ENCODE peak calls at places on chromosomes 13 and 19, in five cellular contexts. L is right lobe of liver; S is CD8-positive, alpha-beta T cell; D is transverse colon; G is mucosa of descending colon. A is an unnamed sample.
A peak's percentile ranks its signal among the peaks of the same experiment; 100 is the strongest.

GRCh38 chr13:75907044-75907443 is 270.9 kb downstream of the LMO7 start:
- DNase-seq in L (no peak), S (no peak), D (no peak), G (no peak), A (no peak)

GRCh38 chr13:113023217-113023597 is 54.2 kb downstream of the MCF2L start:
- DNase-seq in L (no peak), S (no peak), D (no peak), G (no peak), A (peak; percentile 36)

GRCh38 chr19:2215281-2215751 is 20.8 kb downstream of the PLEKHJ1 start:
- DNase-seq in L (no peak), S (no peak), D (no peak), G (no peak), A (no peak)

GRCh38 chr13:112066624-112067004 is 335 bp upstream of the SOX1 start:
- DNase-seq in L (no peak), S (peak; percentile 65), D (peak; percentile 45), G (peak; percentile 52), A (peak; percentile 52)

GRCh38 chr19:41706741-41707501 is 1.5 kb upstream of the CEACAM5 start:
- DNase-seq in L (peak; percentile 75), S (peak; percentile 78), D (peak; percentile 87), G (peak; percentile 88), A (peak; percentile 23)

GRCh38 chr19:12648088-12648487 is 18.5 kb downstream of the MAN2B1 start:
- DNase-seq in L (no peak), S (no peak), D (no peak), G (no peak), A (no peak)

GRCh38 chr13:44767257-44767656 is 191.1 kb upstream of the TSC22D1 start:
- DNase-seq in L (no peak), S (no peak), D (no peak), G (no peak), A (no peak)

GRCh38 chr13:36769126-36769525 is 49.9 kb upstream of the RFXAP start:
- DNase-seq in L (no peak), S (no peak), D (no peak), G (no peak), A (no peak)

GRCh38 chr19:1809663-1810062 is 2.4 kb downstream of the ATP8B3 start:
- DNase-seq in L (no peak), S (no peak), D (no peak), G (no peak), A (no peak)

GRCh38 chr19:10891360-10892108 is 20.2 kb downstream of the CARM1 start:
- DNase-seq in L (no peak), S (no peak), D (peak; percentile 84), G (peak; percentile 83), A (peak; percentile 40)

GRCh38 chr13:93925976-93926375 is 553.5 kb downstream of the DCT start:
- DNase-seq in L (no peak), S (no peak), D (no peak), G (no peak), A (no peak)

GRCh38 chr19:29422047-29422446 is 103.7 kb upstream of the VSTM2B start:
- DNase-seq in L (no peak), S (no peak), D (no peak), G (no peak), A (no peak)

GRCh38 chr13:74795526-74795925 is 661.3 kb upstream of the KLF12 start:
- DNase-seq in L (no peak), S (no peak), D (no peak), G (no peak), A (no peak)

GRCh38 chr19:30371960-30372824 is at the start of gene ZNF536:
- DNase-seq in L (no peak), S (no peak), D (no peak), G (no peak), A (no peak)

DNA sequence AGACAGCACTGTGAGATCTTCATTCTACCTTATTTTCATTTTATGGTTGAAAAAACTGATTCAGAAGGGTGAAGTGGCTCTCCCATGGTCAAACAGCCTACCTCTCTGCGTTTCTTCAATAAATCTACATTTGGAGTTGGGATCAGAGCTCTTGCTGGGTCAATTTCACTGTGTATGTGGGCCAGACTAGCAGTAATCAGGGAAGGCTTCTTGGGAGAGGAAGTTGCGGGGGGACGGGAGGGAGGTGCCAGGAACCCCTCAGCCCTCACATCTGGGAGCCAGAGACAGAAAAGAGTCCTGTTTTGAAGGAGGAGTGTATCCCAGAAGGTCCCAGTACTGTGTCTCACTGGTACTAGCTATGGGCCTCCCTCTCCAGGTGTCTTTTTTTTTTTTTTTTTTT is 925 bp downstream of the KXD1 start:
- DNase-seq in L (no peak), S (no peak), D (no peak), G (no peak), A (no peak)
- H3K4me3 ChIP-seq in L (peak overlapping the region; percentile 97), S (peak overlapping the region; percentile 99), D (peak overlapping the region; percentile 90), G (no peak overlapping the region), A (peak overlapping the region; percentile 96)

GRCh38 chr13:42660367-42660965 is 86.5 kb downstream of the TNFSF11 start:
- DNase-seq in L (no peak), S (no peak), D (no peak), G (no peak), A (no peak)
- TF ChIP-seq CTCF in L (peak; percentile 5), S (no peak), D (no peak), G (no peak), A (peak; percentile 49)

GRCh38 chr13:102703721-102704035 is 8.8 kb upstream of the METTL21C start:
- DNase-seq in L (no peak), S (no peak), D (no peak), G (no peak), A (no peak)

GRCh38 chr13:102701331-102701730 is 6.5 kb upstream of the METTL21C start:
- DNase-seq in L (no peak), S (no peak), D (no peak), G (no peak), A (no peak)

GRCh38 chr13:102702965-102703720 is 8.3 kb upstream of the METTL21C start:
- DNase-seq in L (no peak), S (no peak), D (no peak), G (no peak), A (no peak)

GRCh38 chr13:102707465-102707864 is 12.6 kb upstream of the METTL21C start:
- DNase-seq in L (no peak), S (no peak), D (no peak), G (no peak), A (no peak)

DNA sequence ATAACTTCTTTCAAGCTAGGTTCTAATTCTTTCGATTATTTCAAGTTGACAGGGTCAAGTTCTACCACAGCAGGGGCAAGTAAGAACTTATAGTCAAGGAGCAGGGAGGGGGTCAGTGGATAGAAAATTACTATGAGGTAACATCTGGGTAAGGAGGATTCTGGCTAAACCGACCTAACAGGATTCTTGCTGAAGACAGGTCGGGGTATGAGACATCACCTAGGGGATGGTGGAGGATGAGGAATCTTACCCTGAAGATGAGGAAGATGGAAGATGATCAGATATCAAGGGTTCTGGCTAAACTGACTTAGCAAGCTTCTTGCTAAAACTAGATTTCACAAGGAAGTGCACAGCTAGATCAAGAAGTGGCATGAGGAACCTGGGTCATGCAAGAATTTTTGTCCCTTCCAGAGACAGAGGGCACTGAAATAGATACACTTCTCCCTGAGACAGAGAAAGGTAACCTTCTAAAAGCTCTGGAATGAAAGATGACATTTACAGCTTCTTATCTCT is 9.4 kb upstream of the METTL21C start:
- DNase-seq in L (no peak), S (no peak), D (no peak), G (no peak), A (no peak)
- H3K4me1 ChIP-seq in L (no peaks in the 10 kb centered on the region), S (no peaks in the 10 kb centered on the region), D (no peaks in the 10 kb centered on the region), G (no peaks in the 10 kb centered on the region), A (peaks cover 21% of the 10 kb centered on the region)

GRCh38 chr19:51295382-51296126 is 15.9 kb upstream of the IGLON5 start:
- DNase-seq in L (no peak), S (no peak), D (no peak), G (no peak), A (no peak)
- H3K4me3 ChIP-seq in L (no peak overlapping the region), S (no peak overlapping the region), D (no peak overlapping the region), G (no peak overlapping the region), A (no peak overlapping the region)

A was measured in left ventricle myocardium inferior.